ENCODE peak calls at places on chromosomes 1 and 21, in nine cellular contexts. R, D, W, E, B, O, K, M and P are unnamed samples.

GRCh38 chr1:16371725-16372124 is 4.7 kb downstream of the SZRD1 start:
- DNase-seq in D (peak; percentile 87), E (no peak), W (peak; percentile 70), K (no peak), M (no peak), O (no peak), R (peak; percentile 88), B (no peak), P (no peak)

GRCh38 chr1:172793823-172794222 is 134.9 kb downstream of the FASLG start:
- DNase-seq in B (no peak), O (no peak), D (no peak), E (no peak), K (no peak), R (no peak), W (no peak), M (no peak), P (no peak)

GRCh38 chr1:81702903-81703302 is 97.8 kb upstream of the ADGRL2 start:
- DNase-seq in K (no peak), R (peak; percentile 96), W (peak; percentile 98), E (no peak), D (peak; percentile 99), O (no peak), M (no peak), B (no peak), P (no peak)

GRCh38 chr1:246454655-246455054 is 52.4 kb downstream of the SMYD3 start:
- DNase-seq in O (no peak), R (no peak), W (no peak), M (no peak), E (no peak), K (no peak), B (no peak), D (no peak), P (no peak)

GRCh38 chr21:42009018-42009830 is 936 bp downstream of the ZBTB21 start:
- DNase-seq in K (no peak), E (peak; percentile 22), R (peak; percentile 57), W (peak; percentile 41), M (peak; percentile 46), B (no peak), O (peak; percentile 62), D (peak; percentile 68), P (peak; percentile 48)

GRCh38 chr1:214416417-214417212 is 134.8 kb downstream of the PTPN14 start:
- DNase-seq in W (peak; percentile 55), M (no peak), K (no peak), O (no peak), B (no peak), E (no peak), D (peak; percentile 48), R (peak; percentile 80), P (no peak)

GRCh38 chr1:109509176-109510134 is at the start of gene AMIGO1:
- DNase-seq in O (peak; percentile 87), W (peak; percentile 26), M (peak; percentile 72), K (peak; percentile 28), E (peak; percentile 57), R (peak; percentile 42), D (peak; percentile 19), B (no peak), P (peak; percentile 56)

GRCh38 chr1:47584249-47584648 is 146.4 kb downstream of the FOXD2 start:
- DNase-seq in E (no peak), D (no peak), W (no peak), M (peak; percentile 6), R (no peak), B (no peak), K (no peak), O (no peak), P (peak; percentile 4)

GRCh38 chr1:27525296-27526271 is 35.6 kb upstream of the WASF2 start:
- DNase-seq in D (peak; percentile 50), R (peak; percentile 64), W (peak; percentile 83), E (peak; percentile 30), K (no peak), M (peak; percentile 83), O (peak; percentile 96), B (peak; percentile 92), P (peak; percentile 47)

GRCh38 chr1:21149430-21149861 is 27.3 kb downstream of the EIF4G3 start:
- DNase-seq in W (peak; percentile 58), O (no peak), K (no peak), M (no peak), E (no peak), D (peak; percentile 72), B (no peak), R (peak; percentile 72), P (no peak)

GRCh38 chr1:32101233-32101681 is 6.6 kb upstream of the KPNA6 start:
- DNase-seq in K (no peak), D (peak; percentile 72), R (peak; percentile 55), M (no peak), B (no peak), O (no peak), E (no peak), W (peak; percentile 76), P (no peak)

GRCh38 chr1:224901087-224901486 is 28.4 kb upstream of the DNAH14 start:
- DNase-seq in M (no peak), K (no peak), R (no peak), W (no peak), O (no peak), E (no peak), B (no peak), D (no peak), P (no peak)

GRCh38 chr1:116940809-116941640 is 31.3 kb downstream of the PTGFRN start:
- DNase-seq in D (no peak), E (no peak), W (no peak), O (no peak), R (no peak), B (no peak), M (no peak), K (no peak), P (no peak)

GRCh38 chr1:192575499-192576189 is at the start of gene RGS1:
- DNase-seq in K (no peak), D (no peak), O (no peak), B (no peak), M (no peak), E (peak; percentile 61), R (no peak), W (peak; percentile 33), P (peak; percentile 42)

GRCh38 chr1:94677714-94678113 is 136.2 kb upstream of the F3 start:
- DNase-seq in M (no peak), O (no peak), R (no peak), B (no peak), W (no peak), K (no peak), E (no peak), D (no peak), P (no peak)

GRCh38 chr1:84732520-84732919 is 42.3 kb upstream of the SSX2IP start:
- DNase-seq in W (no peak), K (no peak), D (no peak), R (no peak), E (no peak), O (no peak), M (no peak), B (no peak), P (no peak)

GRCh38 chr21:32437729-32438128 is 25.2 kb downstream of the EVA1C start:
- DNase-seq in D (no peak), O (no peak), K (no peak), B (no peak), R (no peak), W (no peak), E (no peak), M (no peak), P (no peak)

GRCh38 chr1:202692959-202693555 is 17.2 kb downstream of the SYT2 start:
- DNase-seq in B (no peak), M (peak; percentile 76), D (peak; percentile 73), R (peak; percentile 80), W (peak; percentile 76), K (peak; percentile 31), E (peak; percentile 56), O (peak; percentile 90), P (peak; percentile 38)

GRCh38 chr1:9296850-9297249 is 4.2 kb downstream of the SPSB1 start:
- DNase-seq in W (no peak), M (no peak), K (no peak), D (no peak), R (no peak), O (no peak), B (no peak), E (no peak), P (no peak)

GRCh38 chr1:236016083-236016482 is 48.8 kb downstream of the NID1 start:
- DNase-seq in E (no peak), R (peak; percentile 41), D (peak; percentile 88), W (peak; percentile 97), O (no peak), B (no peak), M (no peak), K (no peak), P (no peak)

GRCh38 chr1:27980216-27980820 is 20.5 kb downstream of the XKR8 start:
- DNase-seq in R (no peak), O (no peak), D (no peak), W (no peak), M (no peak), E (no peak), B (no peak), K (no peak), P (no peak)

GRCh38 chr1:158951956-158952355 is 20.6 kb downstream of the PYHIN1 start:
- DNase-seq in B (no peak), R (no peak), M (peak; percentile 89), K (no peak), D (no peak), E (no peak), W (no peak), O (no peak), P (no peak)

GRCh38 chr1:7585216-7585907 is 185.7 kb upstream of the VAMP3 start:
- DNase-seq in O (no peak), R (no peak), B (no peak), K (no peak), M (no peak), E (no peak), W (no peak), D (no peak), P (no peak)

GRCh38 chr21:38995755-38996154 is 187.5 kb downstream of the PSMG1 start:
- DNase-seq in K (no peak), D (no peak), W (no peak), M (no peak), O (no peak), R (no peak), E (no peak), B (no peak), P (no peak)